ENCODE peak calls at places on chromosomes 5 and 9, in six cellular contexts. J is AG04450, U is RWPE1, P is fibroblast of the aortic adventitia, T is cardiac fibroblast, G is heart right ventricle. N is an unnamed sample.

GRCh38 chr9:84670106-84670800 is 724 bp downstream of the NTRK2 start:
- DNase-seq in J (no peak), U (no peak), P (no peak), T (no peak), G (peak), N (peak)

GRCh38 chr9:75889577-75889976 is 896 bp upstream of the PCSK5 start:
- DNase-seq in J (no peak), U (no peak), P (no peak), T (no peak), G (no peak), N (no peak)

GRCh38 chr5:78907255-78907886 is 77.7 kb downstream of the ARSB start:
- DNase-seq in J (peak), U (no peak), P (peak), T (peak), G (no peak), N (no peak)

GRCh38 chr9:122016789-122017188 is 76.3 kb downstream of the TTLL11 start:
- DNase-seq in J (no peak), U (no peak), P (peak), T (peak), G (no peak), N (no peak)

GRCh38 chr5:135238622-135239460 is 160.2 kb downstream of the MACROH2A1 start:
- DNase-seq in J (no peak), U (no peak), P (no peak), T (no peak), G (no peak), N (no peak)

GRCh38 chr5:11050596-11051304 is 289.7 kb upstream of the DAP start:
- DNase-seq in J (no peak), U (no peak), P (peak), T (no peak), G (no peak), N (no peak)

GRCh38 chr9:4803670-4804530 is 11.2 kb downstream of the RCL1 start:
- DNase-seq in J (no peak), U (no peak), P (no peak), T (no peak), G (no peak), N (no peak)

GRCh38 chr5:149062371-149063016 is 368 bp downstream of the SH3TC2 start:
- DNase-seq in J (no peak), U (peak), P (peak), T (peak), G (no peak), N (peak)

GRCh38 chr9:134519403-134520070 is 122.1 kb upstream of the COL5A1 start:
- DNase-seq in J (no peak), U (no peak), P (no peak), T (no peak), G (no peak), N (no peak)

GRCh38 chr9:136391737-136392537 is 8.0 kb downstream of the SNAPC4 start:
- DNase-seq in J (no peak), U (no peak), P (no peak), T (no peak), G (no peak), N (no peak)

GRCh38 chr9:128689293-128689770 is 310 bp downstream of the SET start:
- DNase-seq in J (no peak), U (peak), P (peak), T (peak), G (peak), N (peak)

GRCh38 chr9:69476797-69477196 is 151.8 kb downstream of the ENTREP1 start:
- DNase-seq in J (no peak), U (no peak), P (no peak), T (no peak), G (no peak), N (peak)

GRCh38 chr9:119369670-119370366 is 583 bp upstream of the BRINP1 start:
- DNase-seq in J (no peak), U (no peak), P (no peak), T (no peak), G (no peak), N (no peak)

GRCh38 chr9:37187713-37188439 is 67.5 kb downstream of the ZCCHC7 start:
- DNase-seq in J (no peak), U (no peak), P (no peak), T (no peak), G (no peak), N (no peak)

GRCh38 chr5:32339198-32339597 is 26.5 kb upstream of the MTMR12 start:
- DNase-seq in J (no peak), U (no peak), P (peak), T (no peak), G (no peak), N (no peak)

GRCh38 chr5:320524-321232 is 836 bp upstream of the AHRR start:
- DNase-seq in J (no peak), U (no peak), P (no peak), T (no peak), G (no peak), N (no peak)

GRCh38 chr9:109779711-109780452 is at the start of gene PALM2AKAP2:
- DNase-seq in J (no peak), U (peak), P (peak), T (peak), G (peak), N (peak)

GRCh38 chr5:24547127-24547526 is 97.7 kb downstream of the CDH10 start:
- DNase-seq in J (no peak), U (no peak), P (no peak), T (no peak), G (no peak), N (no peak)

GRCh38 chr5:80255425-80255751 is 460 bp downstream of the SERINC5 start:
- DNase-seq in J (no peak), U (peak), P (peak), T (peak), G (peak), N (peak)

GRCh38 chr9:126695186-126696090 is 81.7 kb downstream of the LMX1B start:
- DNase-seq in J (no peak), U (no peak), P (no peak), T (no peak), G (no peak), N (no peak)

GRCh38 chr5:134209477-134210240 is 16.2 kb downstream of the PPP2CA start:
- DNase-seq in J (no peak), U (no peak), P (peak), T (no peak), G (no peak), N (no peak)

GRCh38 chr5:34538026-34538672 is 118.0 kb upstream of the RAI14 start:
- DNase-seq in J (no peak), U (no peak), P (peak), T (peak), G (no peak), N (peak)
- TF ChIP-seq CTCF in J (peak), U (no peak), P (peak), T (peak), G (no peak), N (no peak)

DNA sequence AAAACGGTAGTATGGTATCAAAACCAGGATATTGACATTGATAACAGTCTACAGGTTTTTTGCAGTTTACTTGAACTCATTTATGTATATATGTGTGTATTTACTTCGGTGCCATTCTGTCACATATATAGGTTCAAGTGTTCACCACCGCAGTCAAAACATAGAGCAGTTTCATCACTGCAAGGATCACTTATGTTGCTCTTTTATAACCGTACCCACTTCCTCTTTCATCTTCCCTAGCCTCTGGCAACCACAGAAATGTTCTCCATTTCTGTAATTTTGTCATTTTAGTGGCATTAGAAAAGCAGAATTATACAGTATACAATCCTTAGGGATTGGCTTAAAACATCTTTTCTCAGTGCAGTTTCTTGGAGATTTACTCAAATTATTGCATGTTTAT is 90.3 kb downstream of the SH3GL2 start:
- DNase-seq in J (no peak), U (no peak), P (no peak), T (no peak), G (no peak), N (no peak)
- TF ChIP-seq CTCF in J (no peak), U (no peak), P (no peak), T (no peak), G (no peak), N (no peak)

GRCh38 chr5:59279979-59280378 is 613.5 kb downstream of the PDE4D start:
- DNase-seq in J (no peak), U (no peak), P (no peak), T (no peak), G (no peak), N (no peak)
- TF ChIP-seq CTCF in J (no peak), U (no peak), P (no peak), T (no peak), G (no peak), N (no peak)

DNA sequence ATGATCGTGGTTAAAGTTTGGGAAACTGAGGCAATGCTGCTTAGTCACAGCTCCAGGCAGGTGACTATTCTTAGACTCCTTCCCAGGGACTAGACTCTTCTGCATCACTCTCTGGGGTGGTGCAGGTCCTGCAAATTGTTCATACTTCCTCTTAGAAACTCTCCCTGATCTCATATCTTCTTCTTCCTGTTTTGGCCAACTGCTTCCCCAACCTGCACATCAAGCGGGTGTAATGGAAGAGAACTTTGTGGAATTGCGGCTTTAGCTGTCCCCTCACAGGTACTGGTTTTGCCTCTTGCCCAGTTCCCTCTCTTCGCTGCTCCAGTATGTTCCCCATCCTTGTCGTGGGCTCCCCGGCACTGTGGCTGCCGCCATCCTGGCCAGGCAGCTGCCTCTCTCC is 111.5 kb upstream of the CTSL start:
- DNase-seq in J (no peak), U (no peak), P (no peak), T (no peak), G (no peak), N (no peak)
- TF ChIP-seq CTCF in J (no peak), U (no peak), P (no peak), T (no peak), G (no peak), N (no peak)